ENCODE peak calls at places on chromosome 10, in nine cellular contexts. T is upper lobe of left lung, D is SK-N-SH, X is tibial nerve, E is stomach, B is GM12878, R is H1, O is HepG2, G is sigmoid colon. N is an unnamed sample.

GRCh38 chr10:102408728-102409603 is 9.6 kb downstream of the PSD start:
- DNase-seq in T (peak; percentile 89), D (peak; percentile 91), E (no peak), X (no peak), O (no peak), R (peak; percentile 67), B (no peak), G (peak; percentile 95), N (no peak)

GRCh38 chr10:119237722-119238436 is 30.5 kb downstream of the GRK5 start:
- DNase-seq in B (no peak), R (no peak), O (no peak), D (no peak), E (no peak), G (no peak), X (no peak), T (no peak), N (no peak)

GRCh38 chr10:6168059-6168458 is 34.7 kb upstream of the PFKFB3 start:
- DNase-seq in B (no peak), T (no peak), E (no peak), R (no peak), D (no peak), G (no peak), O (no peak), X (no peak), N (no peak)

GRCh38 chr10:130027716-130028464 is 63.8 kb upstream of the EBF3 start:
- DNase-seq in B (no peak), O (peak; percentile 4), E (no peak), X (no peak), G (no peak), R (no peak), D (peak; percentile 80), T (no peak), N (no peak)

GRCh38 chr10:110457851-110458582 is 39.7 kb upstream of the DUSP5 start:
- DNase-seq in R (no peak), B (no peak), E (no peak), X (no peak), D (no peak), T (no peak), O (no peak), G (peak; percentile 13), N (no peak)

GRCh38 chr10:7085913-7086589 is 324.8 kb downstream of the SFMBT2 start:
- DNase-seq in G (no peak), D (no peak), E (no peak), R (no peak), X (no peak), O (no peak), T (no peak), B (no peak), N (no peak)

GRCh38 chr10:7956508-7956907 is 98.0 kb upstream of the GATA3 start:
- DNase-seq in R (no peak), G (no peak), B (peak; percentile 45), T (no peak), O (no peak), D (no peak), X (no peak), E (no peak), N (no peak)

GRCh38 chr10:69869291-69869841 is 67.7 kb downstream of the COL13A1 start:
- DNase-seq in O (no peak), R (no peak), D (peak; percentile 61), T (no peak), E (peak; percentile 66), X (no peak), G (no peak), B (no peak), N (no peak)

GRCh38 chr10:97007417-97007816 is 175.3 kb downstream of the LCOR start:
- DNase-seq in R (no peak), D (no peak), X (no peak), T (no peak), O (no peak), B (no peak), E (no peak), G (no peak), N (no peak)

GRCh38 chr10:98878418-98878817 is 357.2 kb downstream of the HPSE2 start:
- DNase-seq in R (no peak), O (no peak), B (no peak), T (no peak), G (no peak), E (no peak), D (no peak), X (no peak), N (no peak)

GRCh38 chr10:100006241-100006886 is 3.4 kb downstream of the DNMBP start:
- DNase-seq in X (no peak), E (no peak), O (peak; percentile 57), R (no peak), B (peak; percentile 55), T (no peak), G (peak; percentile 63), D (no peak), N (no peak)

GRCh38 chr10:114801411-114801813 is 20.2 kb upstream of the FHIP2A start:
- DNase-seq in X (no peak), O (no peak), D (no peak), R (no peak), T (no peak), G (no peak), B (no peak), E (no peak), N (no peak)

GRCh38 chr10:97333601-97334369 is 744 bp downstream of the FRAT2 start:
- DNase-seq in X (no peak), O (no peak), D (peak; percentile 75), G (peak; percentile 75), T (peak; percentile 91), E (peak; percentile 62), R (no peak), B (no peak), N (peak; percentile 80)

DNA sequence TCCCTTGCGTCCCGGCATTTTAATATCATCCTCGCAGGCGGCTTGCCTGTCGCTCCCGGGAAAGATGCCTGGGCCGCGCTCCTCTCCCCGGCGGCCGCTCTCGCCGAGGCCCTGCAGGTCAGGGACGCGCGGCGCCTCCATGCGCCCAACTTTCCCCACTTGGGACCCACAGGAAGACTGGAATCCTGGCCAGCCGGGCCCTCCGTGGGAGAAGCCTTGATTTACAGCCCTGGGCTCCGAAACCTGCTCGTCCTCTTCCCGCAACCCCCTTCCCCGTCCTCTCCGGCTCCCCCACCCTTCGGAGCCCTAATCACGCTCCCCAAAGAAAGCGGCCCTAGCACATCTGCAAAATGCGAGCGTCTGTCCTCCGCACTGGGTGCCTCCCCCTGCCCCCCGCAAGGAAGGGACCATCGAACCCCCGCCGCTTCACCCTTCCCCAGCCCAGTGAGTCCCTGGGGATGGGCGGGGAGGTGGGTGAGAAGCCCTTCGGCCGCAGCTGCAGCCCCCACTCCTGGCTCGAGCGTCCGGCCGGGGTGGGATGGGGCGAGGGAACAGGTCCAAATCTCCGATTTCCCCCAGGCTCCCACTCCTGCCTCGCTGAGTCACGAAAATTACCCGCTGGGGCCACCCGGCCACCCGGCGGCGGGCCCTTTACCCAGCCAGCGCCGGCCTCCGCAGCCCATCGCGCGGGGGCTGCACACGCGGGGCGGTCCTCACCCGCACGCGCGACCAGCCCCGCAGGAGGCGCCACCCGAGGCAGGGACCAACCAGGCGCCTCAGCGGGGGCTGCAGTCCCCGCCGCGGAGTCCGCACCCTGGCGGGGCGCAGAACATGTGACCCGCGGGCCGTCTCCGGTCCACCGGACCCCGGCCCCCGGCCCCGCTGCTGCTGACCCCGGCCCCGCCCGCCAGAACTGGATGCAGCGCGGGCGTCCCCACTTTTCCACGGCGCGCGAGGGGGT is 695 bp downstream of the HSPA12A start:
- DNase-seq in G (peak; percentile 70), D (peak; percentile 78), T (peak; percentile 82), X (no peak), B (no peak), O (no peak), R (peak; percentile 61), E (no peak), N (no peak)
- H3K27me3 ChIP-seq in G (no peaks in the 10 kb centered on the region), D (no peaks in the 10 kb centered on the region), T (peaks cover 7% of the 10 kb centered on the region), X (peaks cover 5% of the 10 kb centered on the region), B (peaks cover 2% of the 10 kb centered on the region), O (peaks cover 23% of the 10 kb centered on the region), R (peaks cover 50% of the 10 kb centered on the region), E (peaks cover 14% of the 10 kb centered on the region), N (peaks cover 10% of the 10 kb centered on the region)

GRCh38 chr10:91579351-91579985 is 53.4 kb downstream of the PPP1R3C start:
- DNase-seq in B (no peak), O (no peak), R (no peak), X (no peak), T (no peak), E (no peak), D (no peak), G (no peak), N (no peak)
- TF ChIP-seq EP300 in B (no peak), O (no peak), R (no peak), X (no peak), T (no peak), E (no peak), D (peak; percentile 58), G (no peak), N (no peak)

GRCh38 chr10:103824281-103824680 is 31.1 kb downstream of the SH3PXD2A start:
- DNase-seq in O (no peak), B (no peak), X (no peak), E (no peak), R (no peak), D (peak; percentile 54), T (no peak), G (no peak), N (peak; percentile 37)

GRCh38 chr10:103829266-103829665 is 26.1 kb downstream of the SH3PXD2A start:
- DNase-seq in R (no peak), D (no peak), G (no peak), E (no peak), X (no peak), O (no peak), T (no peak), B (no peak), N (no peak)

GRCh38 chr10:103828587-103829186 is 26.7 kb downstream of the SH3PXD2A start:
- DNase-seq in E (no peak), T (no peak), O (peak; percentile 41), R (no peak), D (no peak), X (no peak), B (no peak), G (no peak), N (peak; percentile 25)

GRCh38 chr10:103829838-103830465 is 25.4 kb downstream of the SH3PXD2A start:
- DNase-seq in X (no peak), B (no peak), D (no peak), O (no peak), T (no peak), R (no peak), E (no peak), G (no peak), N (no peak)

GRCh38 chr10:103828107-103828506 is 27.3 kb downstream of the SH3PXD2A start:
- DNase-seq in G (no peak), T (no peak), B (no peak), D (no peak), X (no peak), O (no peak), R (no peak), E (no peak), N (peak; percentile 19)
- H3K27me3 ChIP-seq in G (no peaks in the 10 kb centered on the region), T (no peaks in the 10 kb centered on the region), B (peaks cover 6% of the 10 kb centered on the region), D (no peaks in the 10 kb centered on the region), X (no peaks in the 10 kb centered on the region), O (no peaks in the 10 kb centered on the region), R (no peaks in the 10 kb centered on the region), E (no peaks in the 10 kb centered on the region), N (no peaks in the 10 kb centered on the region)

GRCh38 chr10:49539320-49539885 is 482 bp upstream of the ERCC6 start:
- DNase-seq in G (peak; percentile 66), T (peak; percentile 85), X (peak; percentile 17), R (peak; percentile 57), B (no peak), E (peak; percentile 50), D (peak; percentile 50), O (peak; percentile 24), N (no peak)
- TF ChIP-seq EP300 in G (no peak), T (no peak), X (no peak), R (no peak), B (no peak), E (no peak), D (no peak), O (no peak), N (no peak)

N was measured in suprapubic skin.